ENCODE peak calls at places on chromosomes 13 and 19, in ten cellular contexts. K is stomach, V is breast epithelium, Y is suprapubic skin, Q is endothelial cell of umbilical vein, E is GM12891, D is transverse colon, I is H1, H is K562, R is HCT116. X is an unnamed sample.

GRCh38 chr13:23506071-23506820 is 64.0 kb upstream of the TNFRSF19 start:
- DNase-seq in D (no peak), K (no peak), Q (no peak), Y (no peak), E (no peak), V (no peak), R (no peak), I (no peak), H (no peak), X (no peak)

GRCh38 chr13:62119739-62120700 is 704.4 kb upstream of the PCDH20 start:
- DNase-seq in D (no peak), V (no peak), E (peak), I (no peak), K (no peak), R (peak), Q (peak), H (no peak), Y (no peak), X (no peak)

GRCh38 chr13:48210178-48210577 is 22.8 kb upstream of the ITM2B start:
- DNase-seq in K (no peak), Q (no peak), H (no peak), Y (no peak), V (no peak), R (no peak), D (no peak), E (no peak), I (no peak), X (no peak)

GRCh38 chr13:113452942-113453901 is at the start of gene ADPRHL1:
- DNase-seq in E (no peak), V (peak), Q (no peak), D (no peak), Y (no peak), K (no peak), H (no peak), I (no peak), R (no peak), X (no peak)

GRCh38 chr13:49878682-49879081 is 57.5 kb downstream of the SPRYD7 start:
- DNase-seq in V (no peak), R (no peak), Y (no peak), K (no peak), D (no peak), E (no peak), H (no peak), Q (no peak), I (no peak), X (no peak)

GRCh38 chr13:41344358-41344757 is 33.3 kb downstream of the NAA16 start:
- DNase-seq in K (no peak), V (no peak), I (no peak), H (no peak), Q (no peak), R (no peak), Y (no peak), D (no peak), E (no peak), X (no peak)

GRCh38 chr13:42064259-42064658 is 15.8 kb downstream of the DGKH start:
- DNase-seq in K (no peak), D (no peak), H (no peak), E (no peak), V (no peak), R (no peak), Q (peak), Y (no peak), I (no peak), X (no peak)

GRCh38 chr13:78978381-78978998 is 319.5 kb upstream of the OBI1 start:
- DNase-seq in Y (no peak), R (peak), D (peak), K (peak), Q (peak), V (no peak), E (peak), H (peak), I (no peak), X (no peak)

GRCh38 chr19:10544242-10544752 is 593 bp downstream of the ATG4D start:
- DNase-seq in I (no peak), E (no peak), Y (peak), V (no peak), R (no peak), D (peak), K (peak), H (peak), Q (no peak), X (no peak)

GRCh38 chr19:19399733-19400438 is 5.6 kb upstream of the GATAD2A start:
- DNase-seq in V (no peak), Q (peak), H (no peak), E (no peak), R (no peak), Y (no peak), I (no peak), K (no peak), D (no peak), X (peak)

GRCh38 chr13:100525453-100526298 is 62.9 kb downstream of the GGACT start:
- DNase-seq in R (no peak), D (no peak), E (no peak), H (no peak), Q (no peak), V (no peak), I (no peak), K (no peak), Y (no peak), X (no peak)

GRCh38 chr19:45863840-45864628 is at the start of gene FOXA3:
- DNase-seq in I (peak), Q (peak), E (peak), K (peak), D (peak), V (no peak), Y (no peak), R (no peak), H (peak), X (peak)

GRCh38 chr13:63838366-63839110 is 2422.9 kb upstream of the PCDH20 start:
- DNase-seq in Q (no peak), E (no peak), Y (no peak), H (no peak), R (no peak), D (no peak), K (no peak), V (no peak), I (peak), X (peak)

GRCh38 chr13:99721606-99722384 is 220.5 kb downstream of the TM9SF2 start:
- DNase-seq in Q (no peak), D (no peak), Y (no peak), R (no peak), K (no peak), I (peak), H (no peak), V (no peak), E (no peak), X (no peak)

GRCh38 chr13:83819611-83820010 is 62.7 kb downstream of the SLITRK1 start:
- DNase-seq in Q (no peak), K (no peak), H (no peak), D (no peak), R (no peak), E (no peak), I (no peak), V (no peak), Y (no peak), X (no peak)

GRCh38 chr13:60066206-60066605 is 97.5 kb downstream of the DIAPH3 start:
- DNase-seq in Q (no peak), Y (no peak), V (no peak), I (no peak), E (no peak), D (no peak), K (no peak), H (no peak), R (no peak), X (no peak)

GRCh38 chr13:56515441-56515840 is 625.3 kb upstream of the PRR20A start:
- DNase-seq in K (no peak), D (no peak), Q (no peak), I (no peak), E (no peak), H (no peak), Y (no peak), R (no peak), V (no peak), X (no peak)

GRCh38 chr13:23618341-23618740 is 48.1 kb downstream of the TNFRSF19 start:
- DNase-seq in Q (peak), I (no peak), V (no peak), R (no peak), E (no peak), D (no peak), H (no peak), K (no peak), Y (no peak), X (no peak)

GRCh38 chr19:55644842-55645511 is 1.5 kb downstream of the ZNF581 start:
- DNase-seq in K (no peak), I (no peak), E (no peak), H (no peak), Y (peak), Q (no peak), R (no peak), D (no peak), V (no peak), X (no peak)

GRCh38 chr13:45339867-45340266 is 1.1 kb downstream of the TPT1 start:
- DNase-seq in V (no peak), E (no peak), D (no peak), Y (no peak), K (no peak), Q (no peak), I (no peak), H (no peak), R (no peak), X (no peak)

GRCh38 chr13:45341034-45341798 is at the start of gene TPT1:
- DNase-seq in E (peak), D (peak), V (peak), I (peak), R (peak), K (peak), H (peak), Q (peak), Y (peak), X (peak)

GRCh38 chr13:45340422-45341033 is 455 bp downstream of the TPT1 start:
- DNase-seq in Q (peak), E (peak), D (peak), H (peak), K (peak), V (peak), I (peak), Y (peak), R (peak), X (peak)

GRCh38 chr13:45339399-45339798 is 1.6 kb downstream of the TPT1 start:
- DNase-seq in E (no peak), D (no peak), Y (no peak), K (no peak), V (no peak), Q (no peak), H (no peak), R (no peak), I (no peak), X (no peak)

DNA sequence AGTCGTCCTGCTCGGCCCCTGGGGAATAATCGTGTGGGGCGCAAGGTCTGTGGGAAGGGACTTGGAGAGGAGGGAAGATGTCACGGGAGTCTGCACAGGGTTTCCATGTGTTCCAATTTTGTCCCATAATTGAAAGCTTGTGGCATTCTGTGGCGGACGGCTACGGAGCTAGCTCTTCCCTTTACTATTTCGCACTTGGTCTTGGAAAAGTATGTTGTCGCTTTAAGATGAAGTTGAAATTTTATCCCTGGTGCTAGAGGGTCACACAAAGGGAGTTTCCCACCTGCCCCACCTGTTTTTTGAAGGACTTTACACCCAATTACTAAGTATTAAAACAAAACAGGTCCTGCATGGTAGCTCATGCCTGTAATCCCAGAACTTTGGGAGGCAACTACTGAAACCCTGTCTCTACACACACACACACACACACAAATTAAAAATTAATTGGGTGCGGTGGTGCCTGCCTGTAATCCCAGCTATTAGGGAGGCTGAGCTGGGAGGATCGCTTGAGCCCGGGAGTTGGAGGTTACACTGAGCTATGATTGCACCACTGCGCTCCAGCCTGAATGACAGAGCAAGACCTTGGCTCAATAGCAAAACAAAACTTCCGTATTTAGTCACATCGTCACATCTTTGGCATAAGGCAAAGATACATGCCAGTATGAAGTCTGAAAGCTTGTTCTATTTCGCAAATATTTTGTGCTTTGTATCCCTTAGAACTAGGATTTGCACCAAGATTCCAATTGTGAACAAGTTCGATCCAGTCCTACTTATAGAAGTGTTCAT is 1.0 kb upstream of the TPT1 start:
- DNase-seq in V (no peak), R (no peak), E (no peak), I (no peak), Q (no peak), K (peak), Y (peak), D (peak), H (no peak), X (no peak)
- TF ChIP-seq POLR2AphosphoS5 in V (peak), R (no peak), E (no peak), I (no peak), Q (no peak), K (no peak), Y (no peak), D (peak), H (no peak), X (no peak)

DNA sequence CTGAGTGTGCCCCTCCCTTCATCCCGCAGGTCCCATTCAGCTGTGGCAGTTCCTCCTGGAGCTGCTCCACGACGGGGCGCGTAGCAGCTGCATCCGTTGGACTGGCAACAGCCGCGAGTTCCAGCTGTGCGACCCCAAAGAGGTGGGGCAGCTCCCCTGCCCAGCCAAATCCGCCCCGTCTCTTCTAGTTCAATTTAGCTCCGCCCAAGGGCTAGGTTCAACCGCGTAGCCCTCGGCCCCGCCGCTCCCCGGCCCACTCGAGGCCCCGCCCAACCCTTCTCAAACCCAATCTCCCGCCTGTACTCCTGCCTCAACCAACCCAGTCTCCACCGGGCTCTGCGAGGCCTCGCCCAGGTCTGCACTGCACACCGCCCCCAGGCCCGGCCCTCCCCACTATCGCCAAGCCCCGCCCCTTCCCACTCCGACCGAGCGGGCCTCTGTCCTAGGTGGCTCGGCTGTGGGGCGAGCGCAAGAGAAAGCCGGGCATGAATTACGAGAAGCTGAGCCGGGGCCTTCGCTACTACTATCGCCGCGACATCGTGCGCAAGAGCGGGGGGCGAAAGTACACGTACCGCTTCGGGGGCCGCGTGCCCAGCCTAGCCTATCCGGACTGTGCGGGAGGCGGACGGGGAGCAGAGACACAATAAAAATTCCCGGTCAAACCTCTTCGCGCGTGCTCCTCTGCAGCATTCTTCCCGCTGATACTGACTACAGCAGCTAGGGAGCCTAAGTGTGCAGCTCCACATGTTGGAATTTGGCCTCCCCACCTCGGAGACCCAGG is 2.9 kb downstream of the ETV2 start:
- DNase-seq in K (peak), Q (peak), E (peak), R (peak), I (peak), Y (peak), H (peak), V (peak), D (peak), X (peak)
- TF ChIP-seq POLR2A in K (no peak), Q (no peak), E (no peak), R (no peak), I (no peak), Y (no peak), H (peak), V (no peak), D (peak), X (no peak)

GRCh38 chr19:42348211-42348610 is 22.8 kb downstream of the MEGF8 start:
- DNase-seq in V (no peak), Q (no peak), I (no peak), R (no peak), E (no peak), Y (no peak), H (no peak), D (no peak), K (no peak), X (no peak)

GRCh38 chr19:42351079-42351735 is 25.8 kb downstream of the MEGF8 start:
- DNase-seq in K (no peak), H (no peak), D (no peak), Y (no peak), Q (no peak), E (no peak), V (no peak), R (no peak), I (no peak), X (no peak)

GRCh38 chr19:42352216-42352892 is 26.9 kb downstream of the MEGF8 start:
- DNase-seq in E (peak), Q (no peak), V (no peak), I (no peak), H (peak), D (no peak), R (no peak), K (no peak), Y (no peak), X (no peak)

GRCh38 chr19:42349378-42350107 is 24.1 kb downstream of the MEGF8 start:
- DNase-seq in K (no peak), H (no peak), E (no peak), Y (no peak), V (no peak), R (no peak), D (no peak), Q (no peak), I (no peak), X (no peak)

DNA sequence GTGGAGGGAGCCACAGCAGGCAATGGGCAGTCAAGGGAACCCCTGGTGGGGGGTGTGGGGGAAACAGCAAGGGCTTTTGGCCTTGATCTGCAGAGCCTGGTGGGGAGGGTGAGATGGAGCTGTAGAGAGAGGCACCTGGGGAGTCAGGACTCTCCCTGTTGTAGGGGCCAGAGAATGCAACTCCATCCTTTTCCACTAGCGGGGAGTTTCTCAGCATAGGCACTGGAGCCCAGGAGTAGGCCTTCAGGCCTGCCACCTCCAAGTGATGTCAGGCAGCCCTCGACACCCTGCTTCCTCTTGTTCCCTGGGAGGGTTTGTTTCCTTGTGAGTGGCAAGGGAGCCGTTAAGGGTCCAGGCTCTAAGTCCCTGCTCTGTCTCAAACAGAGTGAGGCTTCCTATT is 25.0 kb downstream of the MEGF8 start:
- DNase-seq in E (no peak), V (no peak), I (no peak), Q (no peak), K (no peak), D (no peak), R (no peak), Y (no peak), H (no peak), X (no peak)
- TF ChIP-seq POLR2AphosphoS5 in E (no peak), V (no peak), I (no peak), Q (no peak), K (no peak), D (no peak), R (no peak), Y (no peak), H (no peak), X (no peak)

DNA sequence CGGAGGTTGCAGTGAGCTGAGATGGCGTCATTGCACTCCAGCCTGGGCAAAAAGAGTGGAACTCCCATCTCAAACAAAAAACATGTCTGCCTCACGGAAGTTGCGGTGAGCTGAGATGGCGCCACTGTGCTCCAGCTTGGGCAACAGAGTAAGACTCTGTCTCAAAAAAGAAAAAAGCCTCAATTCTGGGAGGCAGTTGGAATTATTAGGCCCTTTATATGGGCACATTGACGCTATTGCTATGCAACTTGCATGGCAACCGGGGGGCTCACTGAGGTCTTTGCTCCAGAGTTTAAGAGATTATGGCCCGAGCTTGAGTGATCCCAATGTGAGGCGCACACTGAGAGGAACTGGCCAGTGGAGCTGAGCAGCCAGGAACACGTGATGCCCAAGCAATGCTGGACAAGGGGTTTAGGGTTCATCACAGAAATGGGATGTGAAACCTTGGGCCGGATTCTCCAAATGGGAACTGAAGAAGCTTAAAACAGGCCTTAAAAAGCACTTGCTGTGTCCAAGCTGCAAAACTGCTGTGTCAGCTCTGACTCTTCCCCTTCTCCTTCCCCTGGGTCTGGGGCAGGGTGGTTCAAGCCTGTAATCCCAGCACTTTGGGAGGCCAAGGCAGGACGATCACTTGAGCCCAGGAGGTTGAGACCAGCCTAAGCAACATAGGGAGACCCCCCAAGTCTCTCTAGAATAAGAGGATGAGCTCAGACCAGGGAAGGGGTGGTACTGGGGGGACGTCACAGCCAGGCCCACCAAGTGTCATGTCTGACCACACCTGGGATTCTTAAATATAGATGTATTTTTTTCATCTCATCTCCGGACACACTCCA is 2.5 kb downstream of the FTL start:
- DNase-seq in R (no peak), Q (no peak), E (no peak), V (no peak), Y (no peak), I (no peak), H (no peak), K (no peak), D (peak), X (peak)
- TF ChIP-seq POLR2A in R (no peak), Q (peak), E (peak), V (peak), Y (no peak), I (peak), H (peak), K (no peak), D (no peak), X (peak)

DNA sequence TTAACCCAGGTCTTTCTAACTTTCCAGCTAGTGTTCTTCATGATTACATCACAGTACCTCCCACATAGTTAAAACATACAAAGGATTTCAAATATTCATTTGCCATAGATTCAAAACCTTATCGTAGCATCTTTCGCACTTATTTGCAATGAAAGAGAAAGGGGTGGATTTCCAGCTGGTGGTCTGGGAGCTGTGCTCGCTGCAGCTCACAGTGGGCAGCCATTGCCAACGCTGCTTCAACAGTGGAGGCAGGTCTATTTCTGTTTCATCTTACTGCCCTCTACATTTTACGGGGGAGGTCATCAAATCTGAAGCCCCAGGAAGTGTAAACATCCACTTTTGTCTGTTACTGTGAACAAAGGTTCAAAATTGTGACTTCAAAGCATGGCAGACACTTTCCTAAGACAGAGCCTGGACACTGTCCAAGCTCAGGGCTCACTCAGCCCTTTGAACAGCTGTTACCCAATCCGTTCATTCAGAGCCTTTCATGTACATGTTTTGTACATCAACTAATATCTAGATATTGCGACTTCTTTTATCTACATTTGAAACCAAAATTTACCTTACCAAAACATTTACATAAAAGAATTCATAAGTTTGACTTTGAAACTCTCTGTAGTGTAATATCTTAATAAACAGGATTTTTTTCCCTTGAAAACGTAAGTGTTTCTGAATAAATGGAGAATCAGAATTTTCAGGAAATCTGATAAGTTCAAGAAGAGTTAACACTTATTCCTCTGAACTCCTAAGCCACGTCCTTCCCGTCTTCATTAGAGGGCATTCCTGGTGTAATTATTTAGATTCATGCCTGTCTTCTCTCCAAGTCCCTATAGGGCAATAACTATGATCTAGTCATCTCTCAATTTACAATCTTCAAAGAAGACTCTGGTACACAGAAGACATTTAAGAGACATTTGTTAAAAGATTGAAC is 25.1 kb downstream of the STARD13 start:
- DNase-seq in K (no peak), V (no peak), Q (no peak), D (no peak), R (peak), Y (no peak), I (no peak), E (no peak), H (no peak), X (no peak)
- TF ChIP-seq POLR2AphosphoS5 in K (no peak), V (no peak), Q (no peak), D (no peak), R (no peak), Y (no peak), I (no peak), E (no peak), H (no peak), X (no peak)